ENCODE peak calls at places on chromosomes 6 and 20, in nine cellular contexts. One of them, this sample, is unnamed.

GRCh38 chr6:167546611-167547327 is 221.9 kb downstream of the TTLL2 start:
- DNase-seq in esophagus squamous epithelium: no peak
- DNase-seq in lower lobe of right lung: no peak
- DNase-seq in heart left ventricle: no peak
- DNase-seq in IMR-90: no peak
- DNase-seq in Peyer's patch: no peak
- DNase-seq in choroid plexus epithelial cell: no peak
- DNase-seq in GM23338: no peak
- DNase-seq in neural crest cell: no peak
- DNase-seq in this sample: no peak

GRCh38 chr6:135481786-135482369 is 15.7 kb downstream of the AHI1 start:
- DNase-seq in esophagus squamous epithelium: no peak
- DNase-seq in lower lobe of right lung: no peak
- DNase-seq in heart left ventricle: no peak
- DNase-seq in IMR-90: peak; percentile 19
- DNase-seq in Peyer's patch: no peak
- DNase-seq in choroid plexus epithelial cell: peak; percentile 23
- DNase-seq in GM23338: peak; percentile 33
- DNase-seq in neural crest cell: no peak
- DNase-seq in this sample: no peak

GRCh38 chr6:47479156-47479541 is 1.6 kb downstream of the CD2AP start:
- DNase-seq in esophagus squamous epithelium: no peak
- DNase-seq in lower lobe of right lung: no peak
- DNase-seq in heart left ventricle: no peak
- DNase-seq in IMR-90: peak; percentile 17
- DNase-seq in Peyer's patch: no peak
- DNase-seq in choroid plexus epithelial cell: peak; percentile 26
- DNase-seq in GM23338: no peak
- DNase-seq in neural crest cell: no peak
- DNase-seq in this sample: peak; percentile 13

GRCh38 chr6:138087549-138087948 is 19.7 kb downstream of the PERP start:
- DNase-seq in esophagus squamous epithelium: no peak
- DNase-seq in lower lobe of right lung: no peak
- DNase-seq in heart left ventricle: no peak
- DNase-seq in IMR-90: no peak
- DNase-seq in Peyer's patch: no peak
- DNase-seq in choroid plexus epithelial cell: peak; percentile 51
- DNase-seq in GM23338: peak; percentile 19
- DNase-seq in neural crest cell: no peak
- DNase-seq in this sample: peak; percentile 79

GRCh38 chr20:745683-746301 is 22.5 kb downstream of the SLC52A3 start:
- DNase-seq in esophagus squamous epithelium: no peak
- DNase-seq in lower lobe of right lung: no peak
- DNase-seq in heart left ventricle: no peak
- DNase-seq in IMR-90: no peak
- DNase-seq in Peyer's patch: no peak
- DNase-seq in choroid plexus epithelial cell: peak; percentile 18
- DNase-seq in GM23338: no peak
- DNase-seq in neural crest cell: no peak
- DNase-seq in this sample: no peak

GRCh38 chr20:12051206-12052163 is 133.8 kb downstream of the BTBD3 start:
- DNase-seq in esophagus squamous epithelium: no peak
- DNase-seq in lower lobe of right lung: no peak
- DNase-seq in heart left ventricle: no peak
- DNase-seq in IMR-90: no peak
- DNase-seq in Peyer's patch: no peak
- DNase-seq in choroid plexus epithelial cell: no peak
- DNase-seq in GM23338: no peak
- DNase-seq in neural crest cell: no peak
- DNase-seq in this sample: no peak

GRCh38 chr20:48760403-48760889 is 67.4 kb downstream of the PREX1 start:
- DNase-seq in esophagus squamous epithelium: no peak
- DNase-seq in lower lobe of right lung: no peak
- DNase-seq in heart left ventricle: no peak
- DNase-seq in IMR-90: peak; percentile 24
- DNase-seq in Peyer's patch: no peak
- DNase-seq in choroid plexus epithelial cell: peak; percentile 48
- DNase-seq in GM23338: no peak
- DNase-seq in neural crest cell: no peak
- DNase-seq in this sample: peak; percentile 51

GRCh38 chr6:33492093-33492492 is 37.7 kb downstream of the ZBTB9 start:
- DNase-seq in esophagus squamous epithelium: no peak
- DNase-seq in lower lobe of right lung: no peak
- DNase-seq in heart left ventricle: no peak
- DNase-seq in IMR-90: no peak
- DNase-seq in Peyer's patch: no peak
- DNase-seq in choroid plexus epithelial cell: no peak
- DNase-seq in GM23338: peak; percentile 52
- DNase-seq in neural crest cell: no peak
- DNase-seq in this sample: no peak

GRCh38 chr20:11130554-11131166 is 456.9 kb upstream of the JAG1 start:
- DNase-seq in esophagus squamous epithelium: no peak
- DNase-seq in lower lobe of right lung: no peak
- DNase-seq in heart left ventricle: no peak
- DNase-seq in IMR-90: no peak
- DNase-seq in Peyer's patch: no peak
- DNase-seq in choroid plexus epithelial cell: no peak
- DNase-seq in GM23338: no peak
- DNase-seq in neural crest cell: no peak
- DNase-seq in this sample: peak; percentile 19

GRCh38 chr6:88780714-88781389 is 182.6 kb downstream of the RNGTT start:
- DNase-seq in esophagus squamous epithelium: no peak
- DNase-seq in lower lobe of right lung: no peak
- DNase-seq in heart left ventricle: peak; percentile 26
- DNase-seq in IMR-90: peak; percentile 70
- DNase-seq in Peyer's patch: no peak
- DNase-seq in choroid plexus epithelial cell: peak; percentile 86
- DNase-seq in GM23338: peak; percentile 88
- DNase-seq in neural crest cell: peak; percentile 41
- DNase-seq in this sample: peak; percentile 91

GRCh38 chr6:150719099-150719767 is 119.5 kb downstream of the PLEKHG1 start:
- DNase-seq in esophagus squamous epithelium: no peak
- DNase-seq in lower lobe of right lung: no peak
- DNase-seq in heart left ventricle: no peak
- DNase-seq in IMR-90: peak; percentile 9
- DNase-seq in Peyer's patch: no peak
- DNase-seq in choroid plexus epithelial cell: no peak
- DNase-seq in GM23338: no peak
- DNase-seq in neural crest cell: no peak
- DNase-seq in this sample: no peak

GRCh38 chr6:24358219-24358821 is 461 bp upstream of the DCDC2 start:
- DNase-seq in esophagus squamous epithelium: no peak
- DNase-seq in lower lobe of right lung: no peak
- DNase-seq in heart left ventricle: no peak
- DNase-seq in IMR-90: no peak
- DNase-seq in Peyer's patch: no peak
- DNase-seq in choroid plexus epithelial cell: no peak
- DNase-seq in GM23338: no peak
- DNase-seq in neural crest cell: no peak
- DNase-seq in this sample: no peak

GRCh38 chr6:53041356-53041755 is 23.8 kb upstream of the FBXO9 start:
- DNase-seq in esophagus squamous epithelium: no peak
- DNase-seq in lower lobe of right lung: no peak
- DNase-seq in heart left ventricle: no peak
- DNase-seq in IMR-90: peak; percentile 74
- DNase-seq in Peyer's patch: no peak
- DNase-seq in choroid plexus epithelial cell: peak; percentile 73
- DNase-seq in GM23338: no peak
- DNase-seq in neural crest cell: no peak
- DNase-seq in this sample: no peak

GRCh38 chr6:18386302-18386976 is 711 bp upstream of the RNF144B start:
- DNase-seq in esophagus squamous epithelium: no peak
- DNase-seq in lower lobe of right lung: peak; percentile 60
- DNase-seq in heart left ventricle: peak; percentile 38
- DNase-seq in IMR-90: peak; percentile 38
- DNase-seq in Peyer's patch: no peak
- DNase-seq in choroid plexus epithelial cell: peak; percentile 23
- DNase-seq in GM23338: no peak
- DNase-seq in neural crest cell: no peak
- DNase-seq in this sample: peak; percentile 57

GRCh38 chr20:38973546-38974120 is 11.5 kb downstream of the DHX35 start:
- DNase-seq in esophagus squamous epithelium: no peak
- DNase-seq in lower lobe of right lung: no peak
- DNase-seq in heart left ventricle: peak; percentile 73
- DNase-seq in IMR-90: peak; percentile 77
- DNase-seq in Peyer's patch: no peak
- DNase-seq in choroid plexus epithelial cell: peak; percentile 70
- DNase-seq in GM23338: no peak
- DNase-seq in neural crest cell: no peak
- DNase-seq in this sample: peak; percentile 8

GRCh38 chr6:113731528-113731927 is 125.6 kb upstream of the MARCKS start:
- DNase-seq in esophagus squamous epithelium: no peak
- DNase-seq in lower lobe of right lung: no peak
- DNase-seq in heart left ventricle: no peak
- DNase-seq in IMR-90: no peak
- DNase-seq in Peyer's patch: no peak
- DNase-seq in choroid plexus epithelial cell: no peak
- DNase-seq in GM23338: no peak
- DNase-seq in neural crest cell: no peak
- DNase-seq in this sample: no peak

GRCh38 chr6:4388675-4389074 is 253.3 kb upstream of the ECI2 start:
- DNase-seq in esophagus squamous epithelium: no peak
- DNase-seq in lower lobe of right lung: no peak
- DNase-seq in heart left ventricle: no peak
- DNase-seq in IMR-90: no peak
- DNase-seq in Peyer's patch: no peak
- DNase-seq in choroid plexus epithelial cell: no peak
- DNase-seq in GM23338: peak; percentile 33
- DNase-seq in neural crest cell: peak; percentile 47
- DNase-seq in this sample: no peak

GRCh38 chr20:38125157-38126056 is 39.7 kb downstream of the TGM2 start:
- DNase-seq in esophagus squamous epithelium: no peak
- DNase-seq in lower lobe of right lung: peak; percentile 74
- DNase-seq in heart left ventricle: peak; percentile 78
- DNase-seq in IMR-90: peak; percentile 58
- DNase-seq in Peyer's patch: peak; percentile 70
- DNase-seq in choroid plexus epithelial cell: peak; percentile 90
- DNase-seq in GM23338: no peak
- DNase-seq in neural crest cell: no peak
- DNase-seq in this sample: peak; percentile 93

DNA sequence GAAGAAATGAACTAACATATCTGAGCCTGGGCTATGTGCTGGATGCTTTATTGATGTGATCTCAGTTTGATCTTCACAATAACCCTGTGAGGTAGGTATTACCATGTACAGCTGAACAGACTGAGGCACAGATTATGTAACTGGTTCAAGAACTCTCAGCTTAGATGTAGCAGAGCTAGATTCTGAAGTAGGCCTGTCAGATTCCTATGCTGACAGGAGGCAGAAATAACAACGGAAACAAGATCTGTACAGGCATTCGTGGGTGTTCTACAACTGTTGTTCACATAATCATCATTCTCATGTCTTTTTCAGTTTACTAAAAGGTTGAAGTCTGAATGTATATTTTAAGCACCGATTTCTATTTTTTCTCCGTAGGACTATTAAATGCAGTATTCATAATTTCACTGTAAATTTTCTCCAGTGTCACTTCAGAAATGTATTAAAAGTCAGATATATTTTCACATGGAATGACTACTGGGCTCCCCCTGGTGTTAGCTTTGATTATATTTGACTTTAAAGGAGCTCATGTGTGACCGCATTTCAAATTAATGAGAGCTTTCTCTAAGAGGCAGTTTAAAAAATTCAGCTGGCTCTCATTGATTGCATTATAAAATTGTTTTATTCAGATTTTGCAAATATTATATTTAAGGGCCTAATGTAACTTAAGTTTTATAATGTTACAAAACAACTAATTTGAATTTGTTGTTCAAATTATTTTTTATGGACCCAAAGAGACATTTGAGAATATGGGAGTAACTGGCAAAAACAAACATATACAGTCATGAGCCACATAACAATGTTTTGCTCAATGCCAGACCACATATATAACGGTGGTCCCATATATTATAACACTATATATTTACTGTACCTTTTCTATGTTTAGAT is 36.4 kb upstream of the SLC17A4 start:
- DNase-seq in esophagus squamous epithelium: no peak
- DNase-seq in lower lobe of right lung: no peak
- DNase-seq in heart left ventricle: no peak
- DNase-seq in IMR-90: peak; percentile 6
- DNase-seq in Peyer's patch: no peak
- DNase-seq in choroid plexus epithelial cell: peak; percentile 56
- DNase-seq in GM23338: peak; percentile 60
- DNase-seq in neural crest cell: no peak
- DNase-seq in this sample: peak; percentile 57
- TF ChIP-seq CTCF in esophagus squamous epithelium: peak; percentile 43
- TF ChIP-seq CTCF in lower lobe of right lung: peak; percentile 51
- TF ChIP-seq CTCF in heart left ventricle: peak; percentile 21
- TF ChIP-seq CTCF in IMR-90: peak; percentile 53
- TF ChIP-seq CTCF in Peyer's patch: peak; percentile 61
- TF ChIP-seq CTCF in choroid plexus epithelial cell: peak; percentile 65
- TF ChIP-seq CTCF in GM23338: peak; percentile 52
- TF ChIP-seq CTCF in neural crest cell: peak; percentile 75
- TF ChIP-seq CTCF in this sample: peak; percentile 62

DNA sequence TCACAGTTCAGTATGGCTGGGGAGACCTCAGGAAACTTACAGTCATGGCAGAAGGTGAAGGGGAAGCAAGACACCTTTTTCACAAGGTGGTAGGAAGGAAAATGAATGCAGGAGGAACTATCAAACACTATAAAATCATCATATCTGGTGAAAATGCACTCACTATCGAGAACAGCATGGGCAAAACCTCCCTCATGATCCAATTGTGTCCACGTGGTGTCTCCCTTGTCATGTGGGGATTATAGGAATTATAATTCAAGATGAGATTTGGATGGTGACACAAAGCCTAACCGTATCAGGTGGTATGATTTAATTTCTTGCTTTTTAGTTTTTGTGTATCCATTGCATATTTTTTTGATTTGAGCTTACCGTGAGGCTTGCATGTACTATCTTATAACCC is 133.2 kb upstream of the SYNCRIP start:
- DNase-seq in esophagus squamous epithelium: no peak
- DNase-seq in lower lobe of right lung: no peak
- DNase-seq in heart left ventricle: no peak
- DNase-seq in IMR-90: no peak
- DNase-seq in Peyer's patch: no peak
- DNase-seq in choroid plexus epithelial cell: no peak
- DNase-seq in GM23338: no peak
- DNase-seq in neural crest cell: no peak
- DNase-seq in this sample: peak; percentile 20
- TF ChIP-seq CTCF in esophagus squamous epithelium: no peak
- TF ChIP-seq CTCF in lower lobe of right lung: no peak
- TF ChIP-seq CTCF in heart left ventricle: no peak
- TF ChIP-seq CTCF in IMR-90: peak; percentile 4
- TF ChIP-seq CTCF in Peyer's patch: no peak
- TF ChIP-seq CTCF in choroid plexus epithelial cell: no peak
- TF ChIP-seq CTCF in GM23338: no peak
- TF ChIP-seq CTCF in neural crest cell: no peak
- TF ChIP-seq CTCF in this sample: no peak

GRCh38 chr20:43473058-43473704 is 15.5 kb downstream of the SRSF6 start:
- DNase-seq in esophagus squamous epithelium: no peak
- DNase-seq in lower lobe of right lung: no peak
- DNase-seq in heart left ventricle: no peak
- DNase-seq in IMR-90: no peak
- DNase-seq in Peyer's patch: no peak
- DNase-seq in choroid plexus epithelial cell: no peak
- DNase-seq in GM23338: peak; percentile 32
- DNase-seq in neural crest cell: no peak
- DNase-seq in this sample: no peak
- TF ChIP-seq CTCF in esophagus squamous epithelium: no peak
- TF ChIP-seq CTCF in lower lobe of right lung: no peak
- TF ChIP-seq CTCF in heart left ventricle: no peak
- TF ChIP-seq CTCF in IMR-90: no peak
- TF ChIP-seq CTCF in Peyer's patch: no peak
- TF ChIP-seq CTCF in choroid plexus epithelial cell: no peak
- TF ChIP-seq CTCF in GM23338: peak; percentile 33
- TF ChIP-seq CTCF in neural crest cell: no peak
- TF ChIP-seq CTCF in this sample: no peak

GRCh38 chr6:116881236-116881635 is 4.2 kb downstream of the RFX6 start:
- DNase-seq in esophagus squamous epithelium: no peak
- DNase-seq in lower lobe of right lung: no peak
- DNase-seq in heart left ventricle: no peak
- DNase-seq in IMR-90: no peak
- DNase-seq in Peyer's patch: no peak
- DNase-seq in choroid plexus epithelial cell: peak; percentile 26
- DNase-seq in GM23338: no peak
- DNase-seq in neural crest cell: no peak
- DNase-seq in this sample: peak; percentile 28
- TF ChIP-seq CTCF in esophagus squamous epithelium: no peak
- TF ChIP-seq CTCF in lower lobe of right lung: no peak
- TF ChIP-seq CTCF in heart left ventricle: no peak
- TF ChIP-seq CTCF in IMR-90: peak; percentile 3
- TF ChIP-seq CTCF in Peyer's patch: peak; percentile 22
- TF ChIP-seq CTCF in choroid plexus epithelial cell: peak; percentile 28
- TF ChIP-seq CTCF in GM23338: no peak
- TF ChIP-seq CTCF in neural crest cell: peak; percentile 52
- TF ChIP-seq CTCF in this sample: no peak